ENCODE peak calls at places on chromosomes 4 and X, in four cellular contexts. One of them, this sample, is unnamed.

GRCh38 chrX:100975212-100975611 is 5.7 kb downstream of the ARL13A start:
- DNase-seq in memory B cell: no peak
- DNase-seq in iris pigment epithelial cell: peak; percentile 65
- DNase-seq in T-helper 2 cell treated with Interferon-gamma antibody and Interleukin-4, amounts not matched to agents 5 μg/mL and 100 μg/mL, for 36 hours: no peak
- DNase-seq in this sample: no peak

GRCh38 chrX:68988865-68989264 is 160.0 kb downstream of the EFNB1 start:
- DNase-seq in memory B cell: no peak
- DNase-seq in iris pigment epithelial cell: no peak
- DNase-seq in T-helper 2 cell treated with Interferon-gamma antibody and Interleukin-4, amounts not matched to agents 5 μg/mL and 100 μg/mL, for 36 hours: no peak
- DNase-seq in this sample: no peak

GRCh38 chrX:39582091-39582490 is 515.7 kb downstream of the BCOR start:
- DNase-seq in memory B cell: no peak
- DNase-seq in iris pigment epithelial cell: no peak
- DNase-seq in T-helper 2 cell treated with Interferon-gamma antibody and Interleukin-4, amounts not matched to agents 5 μg/mL and 100 μg/mL, for 36 hours: no peak
- DNase-seq in this sample: peak; percentile 29

GRCh38 chr4:3323071-3323481 is 30.3 kb downstream of the RGS12 start:
- DNase-seq in memory B cell: no peak
- DNase-seq in iris pigment epithelial cell: no peak
- DNase-seq in T-helper 2 cell treated with Interferon-gamma antibody and Interleukin-4, amounts not matched to agents 5 μg/mL and 100 μg/mL, for 36 hours: no peak
- DNase-seq in this sample: no peak

GRCh38 chrX:43139645-43140044 is 361.7 kb upstream of the PPP1R2C start:
- DNase-seq in memory B cell: no peak
- DNase-seq in iris pigment epithelial cell: no peak
- DNase-seq in T-helper 2 cell treated with Interferon-gamma antibody and Interleukin-4, amounts not matched to agents 5 μg/mL and 100 μg/mL, for 36 hours: no peak
- DNase-seq in this sample: no peak

GRCh38 chrX:153727108-153727931 is 2.7 kb downstream of the ABCD1 start:
- DNase-seq in memory B cell: no peak
- DNase-seq in iris pigment epithelial cell: peak; percentile 26
- DNase-seq in T-helper 2 cell treated with Interferon-gamma antibody and Interleukin-4, amounts not matched to agents 5 μg/mL and 100 μg/mL, for 36 hours: no peak
- DNase-seq in this sample: peak; percentile 65

GRCh38 chr4:39046243-39046642 is 14.0 kb upstream of the TMEM156 start:
- DNase-seq in memory B cell: no peak
- DNase-seq in iris pigment epithelial cell: peak; percentile 91
- DNase-seq in T-helper 2 cell treated with Interferon-gamma antibody and Interleukin-4, amounts not matched to agents 5 μg/mL and 100 μg/mL, for 36 hours: no peak
- DNase-seq in this sample: no peak

GRCh38 chr4:83516042-83516772 is 19.7 kb upstream of the GPAT3 start:
- DNase-seq in memory B cell: no peak
- DNase-seq in iris pigment epithelial cell: peak; percentile 83
- DNase-seq in T-helper 2 cell treated with Interferon-gamma antibody and Interleukin-4, amounts not matched to agents 5 μg/mL and 100 μg/mL, for 36 hours: no peak
- DNase-seq in this sample: peak; percentile 97

GRCh38 chr4:58144721-58145120 is 1034.5 kb upstream of the IGFBP7 start:
- DNase-seq in memory B cell: no peak
- DNase-seq in iris pigment epithelial cell: no peak
- DNase-seq in T-helper 2 cell treated with Interferon-gamma antibody and Interleukin-4, amounts not matched to agents 5 μg/mL and 100 μg/mL, for 36 hours: no peak
- DNase-seq in this sample: no peak

GRCh38 chr4:87865288-87865687 is 32.5 kb downstream of the MEPE start:
- DNase-seq in memory B cell: no peak
- DNase-seq in iris pigment epithelial cell: peak; percentile 40
- DNase-seq in T-helper 2 cell treated with Interferon-gamma antibody and Interleukin-4, amounts not matched to agents 5 μg/mL and 100 μg/mL, for 36 hours: no peak
- DNase-seq in this sample: no peak

GRCh38 chr4:77025643-77026321 is 50.0 kb downstream of the CCNI start:
- DNase-seq in memory B cell: no peak
- DNase-seq in iris pigment epithelial cell: peak; percentile 78
- DNase-seq in T-helper 2 cell treated with Interferon-gamma antibody and Interleukin-4, amounts not matched to agents 5 μg/mL and 100 μg/mL, for 36 hours: peak; percentile 57
- DNase-seq in this sample: no peak

GRCh38 chr4:73416423-73417087 is 12.5 kb downstream of the ALB start:
- DNase-seq in memory B cell: no peak
- DNase-seq in iris pigment epithelial cell: no peak
- DNase-seq in T-helper 2 cell treated with Interferon-gamma antibody and Interleukin-4, amounts not matched to agents 5 μg/mL and 100 μg/mL, for 36 hours: no peak
- DNase-seq in this sample: no peak

GRCh38 chr4:102554482-102554881 is 53.3 kb downstream of the NFKB1 start:
- DNase-seq in memory B cell: no peak
- DNase-seq in iris pigment epithelial cell: peak; percentile 85
- DNase-seq in T-helper 2 cell treated with Interferon-gamma antibody and Interleukin-4, amounts not matched to agents 5 μg/mL and 100 μg/mL, for 36 hours: no peak
- DNase-seq in this sample: no peak

This sample was measured in foreskin melanocyte.